ENCODE peak calls at places on chromosomes 4 and X, in six cellular contexts. P, N, W, X, B and L are unnamed samples. For H3K36me3, the result is how much of the 10 kb centered on the place peaks cover.

GRCh38 chr4:108811486-108811885 is 48.6 kb upstream of the ETNPPL start:
- DNase-seq in P (no peak), N (no peak), W (no peak), X (no peak), B (no peak), L (no peak)

GRCh38 chr4:105624530-105624929 is 72.1 kb downstream of the ARHGEF38 start:
- DNase-seq in P (no peak), N (peak), W (no peak), X (no peak), B (peak), L (peak)

GRCh38 chr4:123832173-123833026 is 435.8 kb downstream of the SPRY1 start:
- DNase-seq in P (no peak), N (peak), W (no peak), X (no peak), B (peak), L (peak)

GRCh38 chr4:108821056-108821925 is 58.4 kb upstream of the ETNPPL start:
- DNase-seq in P (no peak), N (no peak), W (no peak), X (no peak), B (no peak), L (no peak)

GRCh38 chr4:2489081-2489805 is 20.3 kb downstream of the RNF4 start:
- DNase-seq in P (no peak), N (no peak), W (no peak), X (no peak), B (no peak), L (no peak)

GRCh38 chrX:43940811-43941210 is 32.4 kb downstream of the NDP start:
- DNase-seq in P (no peak), N (no peak), W (no peak), X (no peak), B (no peak), L (peak)

GRCh38 chrX:13750812-13751211 is 16.3 kb downstream of the OFD1 start:
- DNase-seq in P (no peak), N (no peak), W (no peak), X (no peak), B (no peak), L (no peak)

GRCh38 chrX:46333550-46333949 is 211.7 kb downstream of the ZNF674 start:
- DNase-seq in P (no peak), N (no peak), W (no peak), X (no peak), B (no peak), L (no peak)

GRCh38 chrX:14028473-14028872 is 1.2 kb downstream of the GEMIN8 start:
- DNase-seq in P (no peak), N (no peak), W (no peak), X (no peak), B (no peak), L (no peak)

GRCh38 chrX:39133971-39134370 is 332.7 kb downstream of the MID1IP1 start:
- DNase-seq in P (peak), N (no peak), W (no peak), X (peak), B (peak), L (no peak)

GRCh38 chrX:115966920-115967319 is 203.6 kb upstream of the AGTR2 start:
- DNase-seq in P (no peak), N (no peak), W (no peak), X (no peak), B (no peak), L (no peak)

GRCh38 chr4:16532240-16532990 is 306.1 kb upstream of the TAPT1 start:
- DNase-seq in P (no peak), N (peak), W (peak), X (no peak), B (peak), L (peak)

GRCh38 chr4:185700048-185700447 is 111.9 kb downstream of the SORBS2 start:
- DNase-seq in P (no peak), N (no peak), W (no peak), X (no peak), B (no peak), L (no peak)

GRCh38 chr4:138815811-138816210 is 199.8 kb upstream of the NOCT start:
- DNase-seq in P (no peak), N (no peak), W (no peak), X (no peak), B (no peak), L (no peak)
- TF ChIP-seq CTCF in P (no peak), N (no peak), W (no peak), X (no peak), B (no peak), L (no peak)

GRCh38 chr4:4457803-4458550 is 71.1 kb downstream of the NSG1 start:
- DNase-seq in P (no peak), N (no peak), W (no peak), X (no peak), B (no peak), L (peak)
- H3K36me3 ChIP-seq in P (half or more), N (half or more), W (under half), X (under half), B (half or more), L (under half)

GRCh38 chr4:65007841-65008439 is 598.7 kb upstream of the TECRL start:
- DNase-seq in P (no peak), N (no peak), W (no peak), X (peak), B (no peak), L (no peak)
- TF ChIP-seq CTCF in P (no peak), N (peak), W (no peak), X (peak), B (peak), L (peak)

DNA sequence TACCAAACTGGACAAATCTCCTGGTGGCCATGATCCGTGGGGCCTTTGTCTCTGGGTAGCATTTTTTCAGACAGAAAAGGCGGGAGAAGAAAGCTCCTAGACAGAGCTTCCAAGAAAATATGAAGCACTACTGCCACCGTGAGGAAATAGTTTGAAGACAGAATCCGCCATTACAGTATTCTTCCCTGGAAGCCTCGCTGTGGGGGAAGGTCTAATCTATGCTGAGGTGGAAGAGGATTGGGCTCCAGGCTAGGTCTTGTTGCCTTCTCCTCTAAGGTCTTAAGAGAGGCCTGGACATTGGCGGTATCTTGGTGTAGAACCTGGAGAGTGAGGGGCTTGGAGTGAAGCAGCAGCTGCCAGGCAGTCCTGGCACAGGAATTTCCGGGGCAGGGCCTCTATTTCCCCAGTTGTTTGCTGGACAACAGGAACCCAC is 218.9 kb downstream of the OR13H1 start:
- DNase-seq in P (no peak), N (no peak), W (peak), X (peak), B (peak), L (peak)
- H3K36me3 ChIP-seq in P (under half), N (under half), W (under half), X (under half), B (under half), L (under half)

GRCh38 chr4:153465922-153466636 is at the start of gene TMEM131L:
- DNase-seq in P (peak), N (peak), W (peak), X (peak), B (peak), L (peak)

GRCh38 chr4:153468587-153468986 is 2.4 kb downstream of the TMEM131L start:
- DNase-seq in P (no peak), N (no peak), W (no peak), X (no peak), B (no peak), L (no peak)

GRCh38 chr4:153467154-153467896 is 1.2 kb downstream of the TMEM131L start:
- DNase-seq in P (peak), N (peak), W (peak), X (peak), B (peak), L (no peak)

GRCh38 chr4:153466637-153467153 is 535 bp downstream of the TMEM131L start:
- DNase-seq in P (peak), N (peak), W (no peak), X (no peak), B (peak), L (no peak)

GRCh38 chr4:153467897-153468262 is 1.7 kb downstream of the TMEM131L start:
- DNase-seq in P (no peak), N (no peak), W (no peak), X (no peak), B (no peak), L (no peak)
- TF ChIP-seq CTCF in P (no peak), N (no peak), W (no peak), X (no peak), B (no peak), L (no peak)